ENCODE peak calls at places on chromosomes 16 and 17, in eight cellular contexts. One of them, this sample, is unnamed.

GRCh38 chr17:77526728-77527355 is 386.1 kb downstream of the SEC14L1 start:
- DNase-seq in MM.1S: no peak
- DNase-seq in AG10803: no peak
- DNase-seq in tibial nerve: no peak
- DNase-seq in BE2C: no peak
- DNase-seq in A549: no peak
- DNase-seq in progenitor cell of endocrine pancreas: no peak
- DNase-seq in lower leg skin: no peak
- DNase-seq in this sample: no peak

GRCh38 chr16:7083086-7083485 is 249.6 kb upstream of the RBFOX1 start:
- DNase-seq in progenitor cell of endocrine pancreas: no peak
- DNase-seq in lower leg skin: no peak
- DNase-seq in A549: no peak
- DNase-seq in MM.1S: no peak
- DNase-seq in AG10803: no peak
- DNase-seq in BE2C: no peak
- DNase-seq in tibial nerve: no peak
- DNase-seq in this sample: no peak

GRCh38 chr17:18858567-18859245 is 775 bp downstream of the PRPSAP2 start:
- DNase-seq in BE2C: no peak
- DNase-seq in lower leg skin: no peak
- DNase-seq in MM.1S: no peak
- DNase-seq in tibial nerve: no peak
- DNase-seq in progenitor cell of endocrine pancreas: no peak
- DNase-seq in AG10803: no peak
- DNase-seq in A549: no peak
- DNase-seq in this sample: no peak

GRCh38 chr16:73020409-73020884 is 27.5 kb downstream of the ZFHX3 start:
- DNase-seq in progenitor cell of endocrine pancreas: no peak
- DNase-seq in lower leg skin: peak; percentile 66
- DNase-seq in BE2C: peak; percentile 63
- DNase-seq in A549: peak; percentile 84
- DNase-seq in tibial nerve: peak; percentile 73
- DNase-seq in AG10803: peak; percentile 92
- DNase-seq in MM.1S: no peak
- DNase-seq in this sample: no peak

GRCh38 chr17:59707971-59708425 is 544 bp downstream of the VMP1 start:
- DNase-seq in MM.1S: no peak
- DNase-seq in AG10803: peak; percentile 29
- DNase-seq in progenitor cell of endocrine pancreas: no peak
- DNase-seq in lower leg skin: no peak
- DNase-seq in tibial nerve: no peak
- DNase-seq in A549: peak; percentile 40
- DNase-seq in BE2C: no peak
- DNase-seq in this sample: no peak

GRCh38 chr17:68437979-68438877 is 19.1 kb downstream of the WIPI1 start:
- DNase-seq in A549: no peak
- DNase-seq in MM.1S: peak; percentile 89
- DNase-seq in BE2C: no peak
- DNase-seq in AG10803: no peak
- DNase-seq in lower leg skin: no peak
- DNase-seq in tibial nerve: no peak
- DNase-seq in progenitor cell of endocrine pancreas: no peak
- DNase-seq in this sample: peak; percentile 61

GRCh38 chr17:29116652-29117439 is 63.4 kb downstream of the MYO18A start:
- DNase-seq in AG10803: peak; percentile 53
- DNase-seq in BE2C: peak; percentile 73
- DNase-seq in lower leg skin: peak; percentile 58
- DNase-seq in MM.1S: peak; percentile 44
- DNase-seq in A549: peak; percentile 76
- DNase-seq in tibial nerve: peak; percentile 85
- DNase-seq in progenitor cell of endocrine pancreas: peak; percentile 78
- DNase-seq in this sample: peak; percentile 81

GRCh38 chr17:50766222-50767023 is 895 bp downstream of the ANKRD40CL start:
- DNase-seq in BE2C: no peak
- DNase-seq in tibial nerve: no peak
- DNase-seq in MM.1S: no peak
- DNase-seq in lower leg skin: peak; percentile 11
- DNase-seq in AG10803: no peak
- DNase-seq in progenitor cell of endocrine pancreas: no peak
- DNase-seq in A549: no peak
- DNase-seq in this sample: no peak

GRCh38 chr17:76922967-76923366 is 54.8 kb downstream of the MGAT5B start:
- DNase-seq in AG10803: no peak
- DNase-seq in BE2C: no peak
- DNase-seq in MM.1S: no peak
- DNase-seq in A549: no peak
- DNase-seq in progenitor cell of endocrine pancreas: no peak
- DNase-seq in lower leg skin: no peak
- DNase-seq in tibial nerve: no peak
- DNase-seq in this sample: no peak

GRCh38 chr16:51051671-51052070 is 99.4 kb downstream of the SALL1 start:
- DNase-seq in lower leg skin: no peak
- DNase-seq in progenitor cell of endocrine pancreas: no peak
- DNase-seq in BE2C: no peak
- DNase-seq in AG10803: no peak
- DNase-seq in tibial nerve: no peak
- DNase-seq in A549: no peak
- DNase-seq in MM.1S: no peak
- DNase-seq in this sample: no peak

GRCh38 chr16:51050379-51050710 is 100.7 kb downstream of the SALL1 start:
- DNase-seq in progenitor cell of endocrine pancreas: no peak
- DNase-seq in lower leg skin: no peak
- DNase-seq in AG10803: no peak
- DNase-seq in BE2C: no peak
- DNase-seq in A549: no peak
- DNase-seq in tibial nerve: no peak
- DNase-seq in MM.1S: no peak
- DNase-seq in this sample: no peak

GRCh38 chr16:51049276-51049675 is 101.8 kb downstream of the SALL1 start:
- DNase-seq in progenitor cell of endocrine pancreas: no peak
- DNase-seq in BE2C: no peak
- DNase-seq in lower leg skin: no peak
- DNase-seq in MM.1S: no peak
- DNase-seq in tibial nerve: no peak
- DNase-seq in AG10803: no peak
- DNase-seq in A549: no peak
- DNase-seq in this sample: no peak

GRCh38 chr16:51048544-51048943 is 102.5 kb downstream of the SALL1 start:
- DNase-seq in tibial nerve: no peak
- DNase-seq in progenitor cell of endocrine pancreas: no peak
- DNase-seq in lower leg skin: no peak
- DNase-seq in MM.1S: no peak
- DNase-seq in AG10803: peak; percentile 8
- DNase-seq in A549: no peak
- DNase-seq in BE2C: no peak
- DNase-seq in this sample: no peak

GRCh38 chr16:51049678-51050378 is 101.2 kb downstream of the SALL1 start:
- DNase-seq in AG10803: no peak
- DNase-seq in progenitor cell of endocrine pancreas: no peak
- DNase-seq in MM.1S: no peak
- DNase-seq in BE2C: no peak
- DNase-seq in tibial nerve: no peak
- DNase-seq in lower leg skin: no peak
- DNase-seq in A549: no peak
- DNase-seq in this sample: no peak
- TF ChIP-seq CTCF in AG10803: no peak
- TF ChIP-seq CTCF in progenitor cell of endocrine pancreas: peak; percentile 18
- TF ChIP-seq CTCF in MM.1S: no peak
- TF ChIP-seq CTCF in BE2C: no peak
- TF ChIP-seq CTCF in tibial nerve: no peak
- TF ChIP-seq CTCF in lower leg skin: no peak
- TF ChIP-seq CTCF in A549: no peak
- TF ChIP-seq CTCF in this sample: no peak

GRCh38 chr16:89073346-89074221 is 20.1 kb upstream of the ACSF3 start:
- DNase-seq in BE2C: no peak
- DNase-seq in A549: no peak
- DNase-seq in lower leg skin: no peak
- DNase-seq in AG10803: no peak
- DNase-seq in progenitor cell of endocrine pancreas: no peak
- DNase-seq in MM.1S: no peak
- DNase-seq in tibial nerve: no peak
- DNase-seq in this sample: no peak

GRCh38 chr16:89072216-89073130 is 21.2 kb upstream of the ACSF3 start:
- DNase-seq in A549: no peak
- DNase-seq in BE2C: peak; percentile 86
- DNase-seq in progenitor cell of endocrine pancreas: no peak
- DNase-seq in MM.1S: no peak
- DNase-seq in lower leg skin: no peak
- DNase-seq in tibial nerve: no peak
- DNase-seq in AG10803: peak; percentile 53
- DNase-seq in this sample: no peak

GRCh38 chr16:89070590-89070989 is 23.1 kb upstream of the ACSF3 start:
- DNase-seq in lower leg skin: no peak
- DNase-seq in tibial nerve: no peak
- DNase-seq in MM.1S: no peak
- DNase-seq in BE2C: no peak
- DNase-seq in progenitor cell of endocrine pancreas: no peak
- DNase-seq in A549: no peak
- DNase-seq in AG10803: no peak
- DNase-seq in this sample: no peak

GRCh38 chr16:89069920-89070319 is 23.7 kb upstream of the ACSF3 start:
- DNase-seq in tibial nerve: no peak
- DNase-seq in lower leg skin: no peak
- DNase-seq in BE2C: no peak
- DNase-seq in AG10803: no peak
- DNase-seq in A549: no peak
- DNase-seq in progenitor cell of endocrine pancreas: no peak
- DNase-seq in MM.1S: no peak
- DNase-seq in this sample: no peak

DNA sequence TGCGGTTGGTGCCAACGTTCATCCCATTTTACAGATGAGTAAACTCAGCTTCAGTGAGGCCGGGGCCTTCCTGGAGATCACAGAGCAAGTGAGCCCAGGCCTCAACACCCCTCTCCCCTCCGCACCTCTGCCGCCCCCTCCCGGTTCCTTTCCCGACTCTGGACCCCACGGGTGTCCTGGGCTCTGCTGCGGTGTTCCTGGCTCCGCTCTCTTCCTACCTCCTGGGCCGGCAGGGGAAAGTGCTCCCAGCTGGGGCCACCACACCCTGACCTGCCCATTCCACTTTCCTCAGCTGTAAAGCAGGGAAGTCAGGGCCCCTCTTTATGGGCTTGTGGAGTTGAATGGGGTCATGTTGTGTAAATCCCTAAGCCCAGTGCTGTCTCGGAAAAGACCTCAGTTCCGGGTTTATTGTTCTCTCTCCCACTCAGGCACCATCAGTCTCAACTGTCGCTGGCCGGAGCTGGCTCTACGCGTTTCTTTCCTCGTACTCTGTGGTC is 21.9 kb upstream of the ACSF3 start:
- DNase-seq in AG10803: no peak
- DNase-seq in MM.1S: no peak
- DNase-seq in BE2C: no peak
- DNase-seq in A549: no peak
- DNase-seq in lower leg skin: no peak
- DNase-seq in tibial nerve: no peak
- DNase-seq in progenitor cell of endocrine pancreas: no peak
- DNase-seq in this sample: no peak
- TF ChIP-seq CTCF in AG10803: no peak
- TF ChIP-seq CTCF in MM.1S: no peak
- TF ChIP-seq CTCF in BE2C: no peak
- TF ChIP-seq CTCF in A549: no peak
- TF ChIP-seq CTCF in lower leg skin: no peak
- TF ChIP-seq CTCF in tibial nerve: no peak
- TF ChIP-seq CTCF in progenitor cell of endocrine pancreas: no peak
- TF ChIP-seq CTCF in this sample: no peak

GRCh38 chr16:76639685-76640289 is 362.6 kb downstream of the CNTNAP4 start:
- DNase-seq in BE2C: peak; percentile 65
- DNase-seq in progenitor cell of endocrine pancreas: no peak
- DNase-seq in A549: peak; percentile 4
- DNase-seq in MM.1S: no peak
- DNase-seq in tibial nerve: no peak
- DNase-seq in AG10803: no peak
- DNase-seq in lower leg skin: no peak
- DNase-seq in this sample: no peak
- TF ChIP-seq CTCF in BE2C: peak; percentile 75
- TF ChIP-seq CTCF in progenitor cell of endocrine pancreas: peak; percentile 39
- TF ChIP-seq CTCF in A549: peak; percentile 36
- TF ChIP-seq CTCF in MM.1S: peak; percentile 22
- TF ChIP-seq CTCF in tibial nerve: no peak
- TF ChIP-seq CTCF in AG10803: no peak
- TF ChIP-seq CTCF in lower leg skin: no peak
- TF ChIP-seq CTCF in this sample: no peak

DNA sequence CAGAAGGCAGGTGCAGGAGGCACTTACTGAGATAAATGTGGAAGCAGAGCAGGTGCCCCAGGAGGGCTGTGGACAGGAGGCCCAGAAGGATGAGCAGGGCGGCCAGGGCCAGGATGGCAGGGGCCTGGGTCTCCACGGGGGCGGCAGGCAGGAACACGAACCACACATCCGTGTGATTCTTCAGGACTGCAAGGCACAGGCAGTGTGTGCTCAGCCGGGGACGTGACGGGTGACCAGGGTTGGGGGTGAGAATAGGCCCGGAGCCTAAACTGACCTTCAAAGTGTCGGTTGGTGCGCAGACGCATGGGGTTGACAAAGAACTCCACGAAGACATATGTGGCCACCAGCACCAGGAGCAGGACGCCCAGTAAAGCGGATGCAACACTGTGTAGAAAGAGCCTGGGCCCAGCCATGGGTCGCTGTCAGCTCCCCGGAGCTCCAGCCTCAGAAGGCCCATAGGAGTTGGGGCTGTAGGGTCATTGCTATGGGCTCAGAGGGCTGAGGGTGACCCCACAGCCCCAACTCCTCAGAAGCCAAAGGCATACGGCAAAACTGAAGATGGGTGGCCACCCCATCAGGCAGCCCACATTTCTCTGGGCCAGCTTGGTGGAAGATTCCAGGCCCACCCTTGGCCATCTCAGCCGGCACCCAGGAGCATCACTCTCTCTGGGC is 5.4 kb upstream of the TPPP3 start:
- DNase-seq in lower leg skin: no peak
- DNase-seq in tibial nerve: no peak
- DNase-seq in AG10803: no peak
- DNase-seq in A549: no peak
- DNase-seq in progenitor cell of endocrine pancreas: no peak
- DNase-seq in MM.1S: no peak
- DNase-seq in BE2C: no peak
- DNase-seq in this sample: no peak
- TF ChIP-seq CTCF in lower leg skin: no peak
- TF ChIP-seq CTCF in tibial nerve: no peak
- TF ChIP-seq CTCF in AG10803: no peak
- TF ChIP-seq CTCF in A549: no peak
- TF ChIP-seq CTCF in progenitor cell of endocrine pancreas: no peak
- TF ChIP-seq CTCF in MM.1S: no peak
- TF ChIP-seq CTCF in BE2C: no peak
- TF ChIP-seq CTCF in this sample: no peak

This sample was measured in GM20000.